ENCODE peak calls at places on chromosomes 12 and 14, in four cellular contexts. One of them, this sample, is unnamed.

GRCh38 chr14:100659345-100660001 is 67.2 kb upstream of the DLK1 start:
- DNase-seq in Peyer's patch: no peak
- DNase-seq in stimulated activated CD4-positive, alpha-beta T cell treated with anti-CD3 and anti-CD28 coated beads, Interleukin-1b, Interleukin-23, amount 100 ng/mL, for 24 hours: no peak
- DNase-seq in GM12864: no peak
- DNase-seq in this sample: no peak

GRCh38 chr12:91883811-91884210 is 261.8 kb downstream of the BTG1 start:
- DNase-seq in Peyer's patch: no peak
- DNase-seq in stimulated activated CD4-positive, alpha-beta T cell treated with anti-CD3 and anti-CD28 coated beads, Interleukin-1b, Interleukin-23, amount 100 ng/mL, for 24 hours: no peak
- DNase-seq in GM12864: no peak
- DNase-seq in this sample: no peak

GRCh38 chr14:55904086-55904485 is 214.1 kb upstream of the PELI2 start:
- DNase-seq in Peyer's patch: no peak
- DNase-seq in stimulated activated CD4-positive, alpha-beta T cell treated with anti-CD3 and anti-CD28 coated beads, Interleukin-1b, Interleukin-23, amount 100 ng/mL, for 24 hours: no peak
- DNase-seq in GM12864: no peak
- DNase-seq in this sample: no peak

GRCh38 chr14:79306546-79306945 is 904.8 kb downstream of the DIO2 start:
- DNase-seq in Peyer's patch: no peak
- DNase-seq in stimulated activated CD4-positive, alpha-beta T cell treated with anti-CD3 and anti-CD28 coated beads, Interleukin-1b, Interleukin-23, amount 100 ng/mL, for 24 hours: no peak
- DNase-seq in GM12864: no peak
- DNase-seq in this sample: no peak

GRCh38 chr12:132490481-132491348 is 764 bp downstream of the FBRSL1 start:
- DNase-seq in Peyer's patch: no peak
- DNase-seq in stimulated activated CD4-positive, alpha-beta T cell treated with anti-CD3 and anti-CD28 coated beads, Interleukin-1b, Interleukin-23, amount 100 ng/mL, for 24 hours: no peak
- DNase-seq in GM12864: no peak
- DNase-seq in this sample: peak

GRCh38 chr12:25800101-25800500 is 158.4 kb upstream of the RASSF8 start:
- DNase-seq in Peyer's patch: no peak
- DNase-seq in stimulated activated CD4-positive, alpha-beta T cell treated with anti-CD3 and anti-CD28 coated beads, Interleukin-1b, Interleukin-23, amount 100 ng/mL, for 24 hours: no peak
- DNase-seq in GM12864: no peak
- DNase-seq in this sample: no peak

GRCh38 chr12:53591301-53592206 is 34.6 kb downstream of the ATF7 start:
- DNase-seq in Peyer's patch: no peak
- DNase-seq in stimulated activated CD4-positive, alpha-beta T cell treated with anti-CD3 and anti-CD28 coated beads, Interleukin-1b, Interleukin-23, amount 100 ng/mL, for 24 hours: no peak
- DNase-seq in GM12864: no peak
- DNase-seq in this sample: no peak

GRCh38 chr14:67698179-67698578 is 2.6 kb upstream of the RDH11 start:
- DNase-seq in Peyer's patch: no peak
- DNase-seq in stimulated activated CD4-positive, alpha-beta T cell treated with anti-CD3 and anti-CD28 coated beads, Interleukin-1b, Interleukin-23, amount 100 ng/mL, for 24 hours: no peak
- DNase-seq in GM12864: no peak
- DNase-seq in this sample: no peak

GRCh38 chr12:92859650-92860386 is 69.3 kb downstream of the EEA1 start:
- DNase-seq in Peyer's patch: no peak
- DNase-seq in stimulated activated CD4-positive, alpha-beta T cell treated with anti-CD3 and anti-CD28 coated beads, Interleukin-1b, Interleukin-23, amount 100 ng/mL, for 24 hours: no peak
- DNase-seq in GM12864: no peak
- DNase-seq in this sample: no peak

GRCh38 chr12:75712223-75712622 is 200.8 kb upstream of the KRR1 start:
- DNase-seq in Peyer's patch: no peak
- DNase-seq in stimulated activated CD4-positive, alpha-beta T cell treated with anti-CD3 and anti-CD28 coated beads, Interleukin-1b, Interleukin-23, amount 100 ng/mL, for 24 hours: no peak
- DNase-seq in GM12864: no peak
- DNase-seq in this sample: no peak

GRCh38 chr12:108995370-108995992 is 25.4 kb downstream of the SVOP start:
- DNase-seq in Peyer's patch: no peak
- DNase-seq in stimulated activated CD4-positive, alpha-beta T cell treated with anti-CD3 and anti-CD28 coated beads, Interleukin-1b, Interleukin-23, amount 100 ng/mL, for 24 hours: no peak
- DNase-seq in GM12864: no peak
- DNase-seq in this sample: no peak

GRCh38 chr14:54105406-54105805 is 148.8 kb upstream of the BMP4 start:
- DNase-seq in Peyer's patch: no peak
- DNase-seq in stimulated activated CD4-positive, alpha-beta T cell treated with anti-CD3 and anti-CD28 coated beads, Interleukin-1b, Interleukin-23, amount 100 ng/mL, for 24 hours: no peak
- DNase-seq in GM12864: no peak
- DNase-seq in this sample: no peak

GRCh38 chr14:41641690-41642089 is 35.0 kb downstream of the LRFN5 start:
- DNase-seq in Peyer's patch: no peak
- DNase-seq in stimulated activated CD4-positive, alpha-beta T cell treated with anti-CD3 and anti-CD28 coated beads, Interleukin-1b, Interleukin-23, amount 100 ng/mL, for 24 hours: no peak
- DNase-seq in GM12864: no peak
- DNase-seq in this sample: no peak

GRCh38 chr12:98758331-98758730 is 113.2 kb downstream of the APAF1 start:
- DNase-seq in Peyer's patch: no peak
- DNase-seq in stimulated activated CD4-positive, alpha-beta T cell treated with anti-CD3 and anti-CD28 coated beads, Interleukin-1b, Interleukin-23, amount 100 ng/mL, for 24 hours: no peak
- DNase-seq in GM12864: no peak
- DNase-seq in this sample: no peak

GRCh38 chr14:31568671-31569070 is 7.5 kb downstream of the NUBPL start:
- DNase-seq in Peyer's patch: no peak
- DNase-seq in stimulated activated CD4-positive, alpha-beta T cell treated with anti-CD3 and anti-CD28 coated beads, Interleukin-1b, Interleukin-23, amount 100 ng/mL, for 24 hours: no peak
- DNase-seq in GM12864: no peak
- DNase-seq in this sample: no peak

GRCh38 chr12:64560395-64561301 is 49.6 kb upstream of the RASSF3 start:
- DNase-seq in Peyer's patch: no peak
- DNase-seq in stimulated activated CD4-positive, alpha-beta T cell treated with anti-CD3 and anti-CD28 coated beads, Interleukin-1b, Interleukin-23, amount 100 ng/mL, for 24 hours: no peak
- DNase-seq in GM12864: no peak
- DNase-seq in this sample: no peak